ENCODE peak calls at places on chromosomes 5 and 9, in four cellular contexts. Z, C, G and M are unnamed samples.

GRCh38 chr5:148446591-148446990 is 62.8 kb downstream of the FBXO38 start:
- DNase-seq in Z (no peak), C (no peak), G (no peak), M (no peak)

GRCh38 chr5:59351076-59351794 is 542.3 kb downstream of the PDE4D start:
- DNase-seq in Z (no peak), C (no peak), G (no peak), M (no peak)

GRCh38 chr9:129237195-129237611 is 59.1 kb upstream of the IER5L start:
- DNase-seq in Z (no peak), C (no peak), G (no peak), M (peak; percentile 41)

GRCh38 chr5:142747034-142747433 is 23.1 kb upstream of the ARHGAP26 start:
- DNase-seq in Z (no peak), C (no peak), G (no peak), M (no peak)

GRCh38 chr5:14436801-14437542 is 144.6 kb upstream of the OTULINL start:
- DNase-seq in Z (no peak), C (no peak), G (no peak), M (no peak)

GRCh38 chr9:13444696-13445095 is 165.2 kb upstream of the MPDZ start:
- DNase-seq in Z (no peak), C (no peak), G (no peak), M (no peak)

GRCh38 chr5:147359551-147359950 is 124.7 kb downstream of the STK32A start:
- DNase-seq in Z (no peak), C (no peak), G (no peak), M (no peak)

GRCh38 chr5:55538621-55539020 is 3.9 kb upstream of the PLPP1 start:
- DNase-seq in Z (peak; percentile 64), C (no peak), G (no peak), M (no peak)

GRCh38 chr9:131840751-131841702 is 101.2 kb upstream of the RAPGEF1 start:
- DNase-seq in Z (no peak), C (no peak), G (no peak), M (no peak)

GRCh38 chr5:133799556-133799955 is 168.9 kb downstream of the C5orf15 start:
- DNase-seq in Z (no peak), C (no peak), G (no peak), M (no peak)

GRCh38 chr9:33290994-33291397 is 680 bp downstream of the NFX1 start:
- DNase-seq in Z (peak; percentile 16), C (no peak), G (no peak), M (no peak)

GRCh38 chr9:27626629-27627564 is 53.6 kb upstream of the C9orf72 start:
- DNase-seq in Z (no peak), C (peak; percentile 10), G (peak; percentile 16), M (no peak)

GRCh38 chr9:31418419-31418818 is 966.0 kb upstream of the ACO1 start:
- DNase-seq in Z (no peak), C (no peak), G (no peak), M (no peak)

GRCh38 chr9:91101598-91102168 is 260.0 kb downstream of the AUH start:
- DNase-seq in Z (peak; percentile 95), C (no peak), G (no peak), M (no peak)

GRCh38 chr5:153629027-153629426 is 138.6 kb downstream of the GRIA1 start:
- DNase-seq in Z (peak; percentile 19), C (peak; percentile 63), G (peak; percentile 12), M (peak; percentile 4)

GRCh38 chr5:73638344-73639095 is 12.5 kb downstream of the ARHGEF28 start:
- DNase-seq in Z (no peak), C (no peak), G (no peak), M (no peak)

GRCh38 chr5:55220433-55221185 is 6.5 kb downstream of the MCIDAS start:
- DNase-seq in Z (no peak), C (peak; percentile 51), G (peak; percentile 21), M (peak; percentile 39)

GRCh38 chr9:15333376-15333881 is 26.4 kb upstream of the TTC39B start:
- DNase-seq in Z (no peak), C (no peak), G (no peak), M (no peak)

GRCh38 chr5:34717426-34718327 is 61.5 kb downstream of the RAI14 start:
- DNase-seq in Z (no peak), C (peak; percentile 41), G (no peak), M (no peak)

GRCh38 chr9:6864102-6864501 is 106.3 kb downstream of the KDM4C start:
- DNase-seq in Z (no peak), C (no peak), G (no peak), M (no peak)

GRCh38 chr9:135343136-135343535 is 136.4 kb upstream of the PPP1R26 start:
- DNase-seq in Z (no peak), C (no peak), G (no peak), M (no peak)

GRCh38 chr9:114305189-114305555 is 17.7 kb upstream of the ORM1 start:
- DNase-seq in Z (no peak), C (no peak), G (no peak), M (no peak)

GRCh38 chr5:111259636-111260035 is 35.5 kb downstream of the CAMK4 start:
- DNase-seq in Z (no peak), C (no peak), G (no peak), M (no peak)

GRCh38 chr5:116037236-116037822 is 5.1 kb downstream of the ARL14EPL start:
- DNase-seq in Z (no peak), C (no peak), G (no peak), M (no peak)

GRCh38 chr9:109721021-109721420 is 59.0 kb upstream of the PALM2AKAP2 start:
- DNase-seq in Z (no peak), C (no peak), G (no peak), M (no peak)

GRCh38 chr9:2292733-2293132 is 277.6 kb downstream of the SMARCA2 start:
- DNase-seq in Z (no peak), C (no peak), G (no peak), M (no peak)

GRCh38 chr5:102622244-102622643 is 123.4 kb upstream of the SLCO6A1 start:
- DNase-seq in Z (no peak), C (no peak), G (no peak), M (no peak)

GRCh38 chr9:93254806-93255519 is 71.0 kb downstream of the WNK2 start:
- DNase-seq in Z (no peak), C (no peak), G (peak; percentile 6), M (no peak)

GRCh38 chr5:170917113-170917512 is 55.3 kb downstream of the RANBP17 start:
- DNase-seq in Z (no peak), C (no peak), G (no peak), M (no peak)

GRCh38 chr9:103731541-103731940 is 362.6 kb upstream of the SMC2 start:
- DNase-seq in Z (peak; percentile 48), C (no peak), G (no peak), M (no peak)

GRCh38 chr9:106039151-106039935 is 345.0 kb downstream of the TMEM38B start:
- DNase-seq in Z (no peak), C (no peak), G (no peak), M (no peak)

DNA sequence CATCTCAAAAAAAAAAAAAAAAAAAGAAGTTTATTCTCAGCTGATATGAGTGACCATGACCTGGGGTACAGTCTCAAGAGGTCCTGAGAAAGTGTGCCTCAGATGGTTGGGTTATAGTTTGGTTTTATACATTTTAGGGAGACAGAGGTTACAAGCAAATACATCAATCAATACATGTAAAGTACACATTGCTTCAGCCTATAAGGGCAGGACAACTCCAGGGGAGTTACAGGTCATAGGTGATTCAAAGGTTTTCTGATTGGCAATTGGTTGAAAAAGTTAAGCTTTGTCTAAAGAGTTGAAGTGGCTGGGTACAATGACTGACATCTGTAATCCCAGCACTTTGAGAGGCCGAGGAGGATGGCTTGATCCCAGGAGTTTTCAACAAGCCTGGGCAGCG is 2.3 kb upstream of the GMCL2 start:
- DNase-seq in Z (no peak), C (no peak), G (no peak), M (no peak)
- H3K27ac ChIP-seq in Z (no peak overlapping the region), C (no peak overlapping the region), G (no peak overlapping the region), M (no peak overlapping the region)

GRCh38 chr5:108729306-108729645 is 18.4 kb upstream of the FER start:
- DNase-seq in Z (no peak), C (no peak), G (no peak), M (no peak)
- H3K27ac ChIP-seq in Z (peak overlapping the region; percentile 75), C (no peak overlapping the region), G (peak overlapping the region; percentile 94), M (no peak overlapping the region)

DNA sequence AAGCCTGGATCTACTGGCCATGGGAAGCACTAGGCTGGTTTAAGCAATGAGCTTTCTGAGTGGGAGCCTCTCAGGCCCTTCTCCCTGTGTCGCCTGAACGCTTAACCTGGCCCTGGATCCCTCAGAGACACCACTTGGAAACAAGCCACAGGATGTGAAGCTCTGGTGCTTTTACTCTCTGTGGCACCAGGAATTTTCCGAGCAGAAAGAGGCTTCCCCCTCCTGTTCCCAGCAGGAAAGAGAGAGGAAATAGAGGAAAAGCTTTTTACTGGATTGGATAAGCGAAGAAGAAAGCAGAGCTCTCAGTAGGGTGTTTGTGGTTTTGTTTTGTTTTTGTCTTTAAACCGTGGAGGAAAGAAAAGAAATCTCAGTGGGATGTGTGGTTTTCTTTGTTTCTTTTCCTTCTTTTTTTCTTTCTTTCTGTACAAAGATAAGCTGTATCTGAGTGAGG is 34.5 kb downstream of the COL15A1 start:
- DNase-seq in Z (no peak), C (no peak), G (no peak), M (no peak)
- H3K27ac ChIP-seq in Z (no peak overlapping the region), C (no peak overlapping the region), G (peak overlapping the region; percentile 51), M (no peak overlapping the region)

GRCh38 chr9:130780865-130781504 is 54.1 kb upstream of the ABL1 start:
- DNase-seq in Z (no peak), C (no peak), G (peak; percentile 37), M (no peak)
- H3K27ac ChIP-seq in Z (no peak overlapping the region), C (no peak overlapping the region), G (peak overlapping the region; percentile 12), M (peak overlapping the region; percentile 24)

GRCh38 chr5:151739395-151739794 is 19.0 kb downstream of the ATOX1 start:
- DNase-seq in Z (no peak), C (no peak), G (no peak), M (no peak)
- H3K27ac ChIP-seq in Z (no peak overlapping the region), C (peak overlapping the region; percentile 54), G (no peak overlapping the region), M (no peak overlapping the region)

DNA sequence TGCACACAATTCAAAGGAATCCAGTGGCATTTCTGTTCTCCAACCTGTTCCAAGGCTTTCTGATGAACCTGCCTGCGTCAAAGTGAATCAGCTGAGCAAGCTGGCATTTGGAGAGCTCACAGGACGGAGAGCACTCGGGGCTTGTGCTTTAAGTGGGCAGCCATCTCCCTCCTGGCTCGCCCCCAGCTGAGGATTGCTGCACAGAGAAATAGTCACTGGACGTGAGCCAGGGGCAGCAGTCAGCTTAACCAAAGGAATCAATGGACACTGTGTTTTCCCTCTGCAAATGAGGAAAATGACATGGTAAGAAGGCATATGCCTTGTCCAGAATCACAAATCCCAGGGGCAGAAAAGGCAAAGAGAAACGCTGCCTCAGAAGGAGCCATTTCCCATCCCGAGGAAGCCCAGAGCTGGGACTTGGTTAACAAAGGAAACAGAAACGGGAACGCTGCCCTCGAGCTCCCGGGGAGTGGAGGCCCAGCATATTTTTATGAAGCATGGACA is 299.4 kb downstream of the ZSWIM6 start:
- DNase-seq in Z (no peak), C (peak; percentile 58), G (peak; percentile 52), M (peak; percentile 69)
- H3K27ac ChIP-seq in Z (no peak overlapping the region), C (peak overlapping the region; percentile 16), G (peak overlapping the region; percentile 65), M (peak overlapping the region; percentile 98)

GRCh38 chr5:76742586-76742985 is 26.7 kb downstream of the F2R start:
- DNase-seq in Z (no peak), C (no peak), G (no peak), M (no peak)
- H3K27ac ChIP-seq in Z (no peak overlapping the region), C (no peak overlapping the region), G (no peak overlapping the region), M (no peak overlapping the region)